ENCODE peak calls at places on chromosomes 7 and 10, in four cellular contexts. T is neural progenitor cell, K is astrocyte, Q is DND-41. A is an unnamed sample.

GRCh38 chr7:119281181-119281846 is 991.7 kb upstream of the KCND2 start:
- DNase-seq in T (peak), K (no peak), Q (no peak), A (no peak)

GRCh38 chr10:124359336-124359832 is 59.3 kb downstream of the OAT start:
- DNase-seq in T (no peak), K (no peak), Q (no peak), A (no peak)

GRCh38 chr7:156438011-156438410 is 202.6 kb upstream of the RNF32 start:
- DNase-seq in T (no peak), K (no peak), Q (no peak), A (no peak)

GRCh38 chr7:44449531-44449930 is 40.9 kb downstream of the NUDCD3 start:
- DNase-seq in T (no peak), K (no peak), Q (no peak), A (no peak)

GRCh38 chr10:49325916-49326783 is 27.2 kb downstream of the C10orf71 start:
- DNase-seq in T (no peak), K (no peak), Q (no peak), A (no peak)

GRCh38 chr10:119666709-119667004 is 15.5 kb downstream of the BAG3 start:
- DNase-seq in T (no peak), K (no peak), Q (no peak), A (no peak)

GRCh38 chr7:91883676-91884362 is 3.3 kb upstream of the MTERF1 start:
- DNase-seq in T (no peak), K (peak), Q (peak), A (peak)

GRCh38 chr10:102645388-102645740 is 1.1 kb downstream of the TRIM8 start:
- DNase-seq in T (no peak), K (peak), Q (peak), A (no peak)

GRCh38 chr10:86068532-86069337 is 297.9 kb downstream of the GRID1 start:
- DNase-seq in T (no peak), K (no peak), Q (no peak), A (no peak)

GRCh38 chr7:24871765-24872164 is 108.2 kb downstream of the OSBPL3 start:
- DNase-seq in T (no peak), K (no peak), Q (no peak), A (no peak)

GRCh38 chr7:106231856-106232490 is 52.8 kb downstream of the NAMPT start:
- DNase-seq in T (no peak), K (no peak), Q (no peak), A (no peak)

GRCh38 chr10:125782055-125782454 is 6.4 kb upstream of the MMP21 start:
- DNase-seq in T (no peak), K (no peak), Q (no peak), A (no peak)

GRCh38 chr10:24973163-24973562 is 20.8 kb upstream of the PRTFDC1 start:
- DNase-seq in T (no peak), K (no peak), Q (no peak), A (no peak)

GRCh38 chr10:103427866-103428265 is 24.3 kb downstream of the CALHM2 start:
- DNase-seq in T (no peak), K (no peak), Q (no peak), A (no peak)

GRCh38 chr10:102646610-102647432 is 2.5 kb downstream of the TRIM8 start:
- DNase-seq in T (peak), K (no peak), Q (peak), A (no peak)

GRCh38 chr7:516606-517456 is 2.8 kb downstream of the PDGFA start:
- DNase-seq in T (peak), K (peak), Q (peak), A (no peak)

GRCh38 chr10:95506056-95506737 is 55.0 kb downstream of the SORBS1 start:
- DNase-seq in T (no peak), K (peak), Q (no peak), A (no peak)

GRCh38 chr7:51210766-51211165 is 105.8 kb downstream of the COBL start:
- DNase-seq in T (no peak), K (no peak), Q (no peak), A (no peak)

GRCh38 chr7:27107901-27108381 is 5.5 kb upstream of the HOXA2 start:
- DNase-seq in T (no peak), K (peak), Q (no peak), A (no peak)

GRCh38 chr10:71513896-71514295 is 117.2 kb downstream of the CDH23 start:
- DNase-seq in T (no peak), K (no peak), Q (no peak), A (no peak)

GRCh38 chr10:14022954-14023353 is 307.8 kb downstream of the FRMD4A start:
- DNase-seq in T (no peak), K (peak), Q (no peak), A (no peak)

GRCh38 chr10:102782698-102783540 is 39.2 kb downstream of the WBP1L start:
- DNase-seq in T (no peak), K (peak), Q (no peak), A (no peak)

GRCh38 chr10:63120554-63120953 is 12.6 kb upstream of the NRBF2 start:
- DNase-seq in T (no peak), K (peak), Q (no peak), A (no peak)

GRCh38 chr7:50336909-50337703 is 32.6 kb downstream of the IKZF1 start:
- DNase-seq in T (no peak), K (no peak), Q (no peak), A (no peak)

GRCh38 chr7:22786290-22786932 is 36.2 kb downstream of the TOMM7 start:
- DNase-seq in T (peak), K (no peak), Q (no peak), A (no peak)

GRCh38 chr10:71273506-71273905 is 45.6 kb upstream of the SLC29A3 start:
- DNase-seq in T (no peak), K (no peak), Q (no peak), A (no peak)

GRCh38 chr10:57799625-57800024 is 468.1 kb downstream of the IPMK start:
- DNase-seq in T (no peak), K (no peak), Q (no peak), A (no peak)

GRCh38 chr7:117859246-117859812 is 13.9 kb downstream of the CTTNBP2 start:
- DNase-seq in T (no peak), K (no peak), Q (no peak), A (no peak)

GRCh38 chr7:92723978-92724377 is 112.4 kb downstream of the CDK6 start:
- DNase-seq in T (peak), K (no peak), Q (no peak), A (no peak)

GRCh38 chr7:75737856-75738603 is 711 bp downstream of the HIP1 start:
- DNase-seq in T (peak), K (no peak), Q (no peak), A (no peak)

GRCh38 chr10:129993621-129994020 is 29.5 kb upstream of the EBF3 start:
- DNase-seq in T (no peak), K (peak), Q (no peak), A (no peak)

GRCh38 chr10:43235070-43235900 is 31.6 kb downstream of the RASGEF1A start:
- DNase-seq in T (no peak), K (no peak), Q (no peak), A (no peak)

GRCh38 chr7:149196151-149196704 is 882 bp downstream of the ZNF282 start:
- DNase-seq in T (peak), K (no peak), Q (peak), A (no peak)

GRCh38 chr10:80487791-80488538 is 33.9 kb downstream of the TSPAN14 start:
- DNase-seq in T (no peak), K (no peak), Q (no peak), A (no peak)

GRCh38 chr10:102418612-102419560 is at the start of gene PSD:
- DNase-seq in T (peak), K (no peak), Q (peak), A (no peak)

GRCh38 chr7:50822716-50823115 is 40.0 kb upstream of the GRB10 start:
- DNase-seq in T (no peak), K (peak), Q (no peak), A (no peak)

GRCh38 chr7:68266004-68266579 is 1269.5 kb downstream of the TYW1 start:
- DNase-seq in T (no peak), K (no peak), Q (no peak), A (no peak)

GRCh38 chr7:77199008-77199966 is at the start of gene FGL2:
- DNase-seq in T (peak), K (peak), Q (peak), A (no peak)

GRCh38 chr7:158450476-158451124 is 137.0 kb downstream of the PTPRN2 start:
- DNase-seq in T (no peak), K (no peak), Q (no peak), A (no peak)
- TF ChIP-seq EZH2 in T (no peak), K (no peak), Q (no peak), A (no peak)

GRCh38 chr7:121313220-121313792 is 15.5 kb upstream of the WNT16 start:
- DNase-seq in T (no peak), K (no peak), Q (no peak), A (no peak)

GRCh38 chr7:121313793-121314676 is 14.8 kb upstream of the WNT16 start:
- DNase-seq in T (no peak), K (peak), Q (no peak), A (peak)
- H3K9ac ChIP-seq in T (no peak), K (no peak), Q (no peak), A (no peak)

DNA sequence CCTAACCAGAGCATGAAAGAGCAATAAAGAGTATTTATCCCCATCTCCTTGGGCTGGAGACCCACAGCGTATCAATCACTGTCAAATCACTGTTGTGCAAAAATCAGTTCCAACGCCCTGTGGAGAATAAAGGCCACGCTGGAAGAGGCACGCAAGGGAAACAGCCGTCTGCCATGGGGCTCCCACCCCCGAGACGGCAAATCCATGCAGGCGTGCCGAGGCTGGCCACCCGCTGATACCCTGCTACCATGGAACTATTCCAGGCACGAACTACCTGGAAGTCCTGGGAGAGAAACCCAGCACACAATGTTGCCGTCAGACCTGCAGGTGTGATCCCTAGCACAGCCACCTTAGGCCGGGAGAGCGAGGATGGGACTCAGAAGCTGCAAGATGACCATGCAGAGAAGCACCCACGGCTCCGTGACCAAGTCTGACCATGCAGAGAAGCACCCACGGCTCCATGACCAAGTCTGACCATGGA is 185.3 kb downstream of the DIP2C start:
- DNase-seq in T (no peak), K (no peak), Q (no peak), A (no peak)
- TF ChIP-seq EZH2 in T (no peak), K (no peak), Q (no peak), A (no peak)

GRCh38 chr10:11827414-11827813 is 4.3 kb downstream of the PROSER2 start:
- DNase-seq in T (no peak), K (no peak), Q (no peak), A (no peak)

GRCh38 chr10:11827006-11827405 is 3.9 kb downstream of the PROSER2 start:
- DNase-seq in T (no peak), K (no peak), Q (no peak), A (no peak)

GRCh38 chr10:11824376-11824775 is 1.2 kb downstream of the PROSER2 start:
- DNase-seq in T (no peak), K (peak), Q (no peak), A (no peak)

GRCh38 chr10:11824825-11825224 is 1.7 kb downstream of the PROSER2 start:
- DNase-seq in T (no peak), K (no peak), Q (no peak), A (no peak)

GRCh38 chr10:11825796-11826414 is 2.7 kb downstream of the PROSER2 start:
- DNase-seq in T (no peak), K (no peak), Q (no peak), A (no peak)
- H3K9ac ChIP-seq in T (no peak), K (no peak), Q (no peak), A (no peak)

GRCh38 chr10:100882681-100883321 is 30.0 kb upstream of the SLF2 start:
- DNase-seq in T (no peak), K (peak), Q (no peak), A (no peak)
- TF ChIP-seq EZH2 in T (no peak), K (no peak), Q (no peak), A (no peak)

DNA sequence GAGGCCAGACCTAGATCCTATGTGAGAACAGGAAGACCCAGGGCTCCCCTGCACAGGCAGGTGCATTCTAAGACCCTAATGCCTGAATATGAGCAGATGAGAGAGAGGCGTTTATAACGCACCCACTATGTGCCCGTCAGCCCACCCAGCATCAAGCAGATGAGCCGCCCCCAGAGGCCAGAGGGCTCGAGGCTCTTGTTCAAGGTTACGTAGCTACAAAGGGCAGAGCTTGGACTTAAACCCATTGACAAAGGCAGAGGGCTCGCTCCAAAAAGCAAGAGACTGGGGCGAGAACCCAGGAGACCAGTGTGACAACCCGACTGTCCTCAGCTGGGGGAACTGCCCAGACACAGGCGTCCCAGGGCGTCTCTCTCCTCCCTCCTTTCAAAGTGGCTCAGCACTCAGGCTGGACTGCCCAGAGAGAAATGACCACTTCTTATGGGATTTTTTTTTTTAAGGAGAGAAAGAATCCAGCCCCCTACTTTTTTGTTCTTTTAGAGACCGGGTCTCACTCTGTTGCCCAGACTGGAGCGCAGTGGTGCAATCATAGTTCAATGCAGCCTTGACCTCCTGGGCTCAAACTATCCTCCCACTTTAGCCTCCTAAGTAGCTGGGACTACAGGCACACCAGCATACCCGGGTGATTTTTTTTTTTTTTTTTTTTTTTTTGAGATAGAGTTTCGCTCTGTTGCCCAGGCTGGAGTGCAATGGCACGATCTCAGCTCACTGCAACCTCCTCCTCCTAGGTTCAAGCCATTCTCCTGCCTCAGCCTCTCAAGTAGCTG is 40.1 kb downstream of the TNRC18 start:
- DNase-seq in T (no peak), K (no peak), Q (no peak), A (no peak)
- H3K9ac ChIP-seq in T (no peak), K (no peak), Q (no peak), A (no peak)

GRCh38 chr7:100895701-100895955 is at the start of gene ACHE:
- DNase-seq in T (no peak), K (no peak), Q (no peak), A (no peak)

GRCh38 chr7:100893910-100894763 is 1.6 kb downstream of the ACHE start:
- DNase-seq in T (peak), K (no peak), Q (no peak), A (no peak)

GRCh38 chr7:100895956-100896742 is 461 bp upstream of the ACHE start:
- DNase-seq in T (peak), K (no peak), Q (no peak), A (no peak)

GRCh38 chr7:100896743-100897051 is 1.0 kb upstream of the ACHE start:
- DNase-seq in T (no peak), K (no peak), Q (no peak), A (no peak)

DNA sequence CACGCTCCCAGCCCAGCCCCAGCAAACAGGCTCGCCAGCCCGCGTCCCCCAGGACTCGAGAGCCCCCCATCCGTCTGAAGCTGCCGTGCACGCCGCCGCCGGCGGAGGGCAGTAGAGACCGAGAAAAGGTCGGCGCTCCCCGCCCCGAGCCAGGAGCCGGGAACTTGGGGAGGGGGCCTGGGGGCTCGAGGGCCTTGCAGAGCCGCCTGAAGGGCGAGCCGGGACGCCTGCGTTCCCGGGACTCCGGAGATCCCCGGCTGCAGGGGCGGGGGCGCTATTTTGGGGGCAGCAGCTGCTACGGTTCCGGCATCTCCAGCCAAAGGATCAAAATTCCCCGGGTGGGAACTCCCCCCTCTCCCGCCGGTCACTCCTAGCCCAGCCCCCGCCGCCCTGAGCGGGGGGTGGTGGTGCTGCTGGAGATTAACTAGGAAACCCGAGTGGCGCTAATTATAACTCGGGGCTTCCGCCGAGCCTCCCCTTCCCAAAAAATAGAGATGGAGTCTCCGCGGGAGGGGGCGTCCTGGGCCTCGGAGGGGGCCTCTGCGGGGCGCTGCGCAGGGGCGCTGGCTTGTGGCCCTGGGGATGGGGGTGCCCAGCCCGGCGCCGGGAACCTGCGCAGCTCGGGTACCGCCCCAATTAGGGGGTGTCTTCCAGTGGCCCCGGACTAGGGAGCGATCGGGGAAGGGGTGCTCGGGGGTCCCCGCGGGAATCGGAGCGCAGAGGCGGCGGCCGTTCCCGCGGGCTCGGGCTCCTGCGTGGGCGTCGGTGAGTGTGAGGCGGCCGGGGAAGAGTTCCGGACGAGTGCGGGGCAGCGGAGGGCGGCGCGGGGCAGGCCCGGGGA is 608 bp downstream of the ACHE start:
- DNase-seq in T (peak), K (no peak), Q (peak), A (no peak)
- TF ChIP-seq EZH2 in T (peak), K (peak), Q (no peak), A (no peak)

GRCh38 chr10:110179220-110179619 is 28.2 kb upstream of the MXI1 start:
- DNase-seq in T (no peak), K (no peak), Q (no peak), A (no peak)

GRCh38 chr10:110176626-110177025 is 30.8 kb upstream of the MXI1 start:
- DNase-seq in T (no peak), K (peak), Q (no peak), A (no peak)

GRCh38 chr10:110174201-110174600 is 33.2 kb upstream of the MXI1 start:
- DNase-seq in T (no peak), K (no peak), Q (no peak), A (no peak)

GRCh38 chr10:110175406-110175805 is 32.0 kb upstream of the MXI1 start:
- DNase-seq in T (no peak), K (peak), Q (no peak), A (no peak)

GRCh38 chr10:110176122-110176521 is 31.3 kb upstream of the MXI1 start:
- DNase-seq in T (no peak), K (no peak), Q (no peak), A (no peak)
- H3K9ac ChIP-seq in T (no peak), K (no peak), Q (no peak), A (no peak)

GRCh38 chr10:110398419-110399162 is 93.9 kb upstream of the SMNDC1 start:
- DNase-seq in T (peak), K (peak), Q (no peak), A (no peak)

GRCh38 chr10:110402077-110402416 is 95.7 kb upstream of the DUSP5 start:
- DNase-seq in T (no peak), K (no peak), Q (no peak), A (no peak)

GRCh38 chr10:110401401-110402076 is 96.2 kb upstream of the DUSP5 start:
- DNase-seq in T (no peak), K (no peak), Q (no peak), A (no peak)

GRCh38 chr10:110399163-110400094 is 94.7 kb upstream of the SMNDC1 start:
- DNase-seq in T (no peak), K (peak), Q (no peak), A (no peak)

GRCh38 chr10:110400173-110400947 is 95.6 kb upstream of the SMNDC1 start:
- DNase-seq in T (no peak), K (no peak), Q (no peak), A (no peak)
- TF ChIP-seq EZH2 in T (no peak), K (no peak), Q (no peak), A (no peak)

GRCh38 chr7:47480576-47481538 is 101.1 kb downstream of the TNS3 start:
- DNase-seq in T (peak), K (no peak), Q (no peak), A (no peak)
- H3K9ac ChIP-seq in T (no peak), K (peak), Q (no peak), A (no peak)

A was measured in SK-N-MC.